ENCODE peak calls at places on chromosomes 5 and 9, in seven cellular contexts. One of them, this sample, is unnamed.

GRCh38 chr5:42360061-42360460 is 63.2 kb upstream of the GHR start:
- DNase-seq in occipital lobe: no peak
- DNase-seq in activated CD4-positive, CD25-positive, alpha-beta regulatory T cell treated with anti-CD3 and anti-CD28 coated beads, Interleukin-2, amount 50 U/mL, for 72 hours: no peak
- DNase-seq in AG04450: no peak
- DNase-seq in activated naive CD4-positive, alpha-beta T cell treated with anti-CD3 and anti-CD28 coated beads for 36 hours: no peak
- DNase-seq in activated CD4-positive, alpha-beta T cell treated with anti-CD3 and anti-CD28 coated beads, Interleukin-2, amount 50 U/mL, for 1 hour: no peak
- DNase-seq in RCC 7860: no peak
- DNase-seq in this sample: no peak

GRCh38 chr9:74066605-74067004 is 430.5 kb upstream of the RORB start:
- DNase-seq in occipital lobe: no peak
- DNase-seq in activated CD4-positive, CD25-positive, alpha-beta regulatory T cell treated with anti-CD3 and anti-CD28 coated beads, Interleukin-2, amount 50 U/mL, for 72 hours: no peak
- DNase-seq in AG04450: no peak
- DNase-seq in activated naive CD4-positive, alpha-beta T cell treated with anti-CD3 and anti-CD28 coated beads for 36 hours: no peak
- DNase-seq in activated CD4-positive, alpha-beta T cell treated with anti-CD3 and anti-CD28 coated beads, Interleukin-2, amount 50 U/mL, for 1 hour: no peak
- DNase-seq in RCC 7860: no peak
- DNase-seq in this sample: no peak

GRCh38 chr9:81492710-81493447 is 196.5 kb downstream of the TLE1 start:
- DNase-seq in occipital lobe: no peak
- DNase-seq in activated CD4-positive, CD25-positive, alpha-beta regulatory T cell treated with anti-CD3 and anti-CD28 coated beads, Interleukin-2, amount 50 U/mL, for 72 hours: no peak
- DNase-seq in AG04450: peak; percentile 98
- DNase-seq in activated naive CD4-positive, alpha-beta T cell treated with anti-CD3 and anti-CD28 coated beads for 36 hours: no peak
- DNase-seq in activated CD4-positive, alpha-beta T cell treated with anti-CD3 and anti-CD28 coated beads, Interleukin-2, amount 50 U/mL, for 1 hour: no peak
- DNase-seq in RCC 7860: peak; percentile 95
- DNase-seq in this sample: no peak

GRCh38 chr9:81613002-81613750 is 76.2 kb downstream of the TLE1 start:
- DNase-seq in occipital lobe: no peak
- DNase-seq in activated CD4-positive, CD25-positive, alpha-beta regulatory T cell treated with anti-CD3 and anti-CD28 coated beads, Interleukin-2, amount 50 U/mL, for 72 hours: no peak
- DNase-seq in AG04450: peak; percentile 90
- DNase-seq in activated naive CD4-positive, alpha-beta T cell treated with anti-CD3 and anti-CD28 coated beads for 36 hours: no peak
- DNase-seq in activated CD4-positive, alpha-beta T cell treated with anti-CD3 and anti-CD28 coated beads, Interleukin-2, amount 50 U/mL, for 1 hour: no peak
- DNase-seq in RCC 7860: no peak
- DNase-seq in this sample: no peak

GRCh38 chr5:6311568-6312501 is 66.5 kb downstream of the MED10 start:
- DNase-seq in occipital lobe: no peak
- DNase-seq in activated CD4-positive, CD25-positive, alpha-beta regulatory T cell treated with anti-CD3 and anti-CD28 coated beads, Interleukin-2, amount 50 U/mL, for 72 hours: no peak
- DNase-seq in AG04450: no peak
- DNase-seq in activated naive CD4-positive, alpha-beta T cell treated with anti-CD3 and anti-CD28 coated beads for 36 hours: no peak
- DNase-seq in activated CD4-positive, alpha-beta T cell treated with anti-CD3 and anti-CD28 coated beads, Interleukin-2, amount 50 U/mL, for 1 hour: no peak
- DNase-seq in RCC 7860: no peak
- DNase-seq in this sample: no peak

GRCh38 chr5:83265318-83265717 is 188.0 kb downstream of the XRCC4 start:
- DNase-seq in occipital lobe: no peak
- DNase-seq in activated CD4-positive, CD25-positive, alpha-beta regulatory T cell treated with anti-CD3 and anti-CD28 coated beads, Interleukin-2, amount 50 U/mL, for 72 hours: no peak
- DNase-seq in AG04450: no peak
- DNase-seq in activated naive CD4-positive, alpha-beta T cell treated with anti-CD3 and anti-CD28 coated beads for 36 hours: no peak
- DNase-seq in activated CD4-positive, alpha-beta T cell treated with anti-CD3 and anti-CD28 coated beads, Interleukin-2, amount 50 U/mL, for 1 hour: no peak
- DNase-seq in RCC 7860: no peak
- DNase-seq in this sample: peak; percentile 38

GRCh38 chr9:71680189-71680983 is 87.9 kb downstream of the CEMIP2 start:
- DNase-seq in occipital lobe: no peak
- DNase-seq in activated CD4-positive, CD25-positive, alpha-beta regulatory T cell treated with anti-CD3 and anti-CD28 coated beads, Interleukin-2, amount 50 U/mL, for 72 hours: no peak
- DNase-seq in AG04450: no peak
- DNase-seq in activated naive CD4-positive, alpha-beta T cell treated with anti-CD3 and anti-CD28 coated beads for 36 hours: no peak
- DNase-seq in activated CD4-positive, alpha-beta T cell treated with anti-CD3 and anti-CD28 coated beads, Interleukin-2, amount 50 U/mL, for 1 hour: no peak
- DNase-seq in RCC 7860: peak; percentile 68
- DNase-seq in this sample: no peak

GRCh38 chr5:81749562-81750307 is 1.2 kb downstream of the SSBP2 start:
- DNase-seq in occipital lobe: peak; percentile 22
- DNase-seq in activated CD4-positive, CD25-positive, alpha-beta regulatory T cell treated with anti-CD3 and anti-CD28 coated beads, Interleukin-2, amount 50 U/mL, for 72 hours: peak; percentile 46
- DNase-seq in AG04450: no peak
- DNase-seq in activated naive CD4-positive, alpha-beta T cell treated with anti-CD3 and anti-CD28 coated beads for 36 hours: peak; percentile 71
- DNase-seq in activated CD4-positive, alpha-beta T cell treated with anti-CD3 and anti-CD28 coated beads, Interleukin-2, amount 50 U/mL, for 1 hour: peak; percentile 45
- DNase-seq in RCC 7860: no peak
- DNase-seq in this sample: peak; percentile 43

GRCh38 chr5:176447538-176447981 is 625 bp upstream of the FAF2 start:
- DNase-seq in occipital lobe: peak; percentile 72
- DNase-seq in activated CD4-positive, CD25-positive, alpha-beta regulatory T cell treated with anti-CD3 and anti-CD28 coated beads, Interleukin-2, amount 50 U/mL, for 72 hours: no peak
- DNase-seq in AG04450: no peak
- DNase-seq in activated naive CD4-positive, alpha-beta T cell treated with anti-CD3 and anti-CD28 coated beads for 36 hours: peak; percentile 41
- DNase-seq in activated CD4-positive, alpha-beta T cell treated with anti-CD3 and anti-CD28 coated beads, Interleukin-2, amount 50 U/mL, for 1 hour: no peak
- DNase-seq in RCC 7860: no peak
- DNase-seq in this sample: no peak

GRCh38 chr9:34654317-34655083 is 2.5 kb downstream of the IL11RA start:
- DNase-seq in occipital lobe: peak; percentile 66
- DNase-seq in activated CD4-positive, CD25-positive, alpha-beta regulatory T cell treated with anti-CD3 and anti-CD28 coated beads, Interleukin-2, amount 50 U/mL, for 72 hours: no peak
- DNase-seq in AG04450: no peak
- DNase-seq in activated naive CD4-positive, alpha-beta T cell treated with anti-CD3 and anti-CD28 coated beads for 36 hours: no peak
- DNase-seq in activated CD4-positive, alpha-beta T cell treated with anti-CD3 and anti-CD28 coated beads, Interleukin-2, amount 50 U/mL, for 1 hour: no peak
- DNase-seq in RCC 7860: no peak
- DNase-seq in this sample: peak; percentile 80

GRCh38 chr5:80204808-80205614 is 50.8 kb downstream of the SERINC5 start:
- DNase-seq in occipital lobe: no peak
- DNase-seq in activated CD4-positive, CD25-positive, alpha-beta regulatory T cell treated with anti-CD3 and anti-CD28 coated beads, Interleukin-2, amount 50 U/mL, for 72 hours: no peak
- DNase-seq in AG04450: no peak
- DNase-seq in activated naive CD4-positive, alpha-beta T cell treated with anti-CD3 and anti-CD28 coated beads for 36 hours: peak; percentile 46
- DNase-seq in activated CD4-positive, alpha-beta T cell treated with anti-CD3 and anti-CD28 coated beads, Interleukin-2, amount 50 U/mL, for 1 hour: no peak
- DNase-seq in RCC 7860: no peak
- DNase-seq in this sample: peak; percentile 50

GRCh38 chr5:58666141-58666540 is 83.3 kb downstream of the RAB3C start:
- DNase-seq in occipital lobe: no peak
- DNase-seq in activated CD4-positive, CD25-positive, alpha-beta regulatory T cell treated with anti-CD3 and anti-CD28 coated beads, Interleukin-2, amount 50 U/mL, for 72 hours: no peak
- DNase-seq in AG04450: no peak
- DNase-seq in activated naive CD4-positive, alpha-beta T cell treated with anti-CD3 and anti-CD28 coated beads for 36 hours: no peak
- DNase-seq in activated CD4-positive, alpha-beta T cell treated with anti-CD3 and anti-CD28 coated beads, Interleukin-2, amount 50 U/mL, for 1 hour: no peak
- DNase-seq in RCC 7860: no peak
- DNase-seq in this sample: no peak

GRCh38 chr9:34518110-34518616 is 4.6 kb downstream of the ENHO start:
- DNase-seq in occipital lobe: no peak
- DNase-seq in activated CD4-positive, CD25-positive, alpha-beta regulatory T cell treated with anti-CD3 and anti-CD28 coated beads, Interleukin-2, amount 50 U/mL, for 72 hours: no peak
- DNase-seq in AG04450: no peak
- DNase-seq in activated naive CD4-positive, alpha-beta T cell treated with anti-CD3 and anti-CD28 coated beads for 36 hours: no peak
- DNase-seq in activated CD4-positive, alpha-beta T cell treated with anti-CD3 and anti-CD28 coated beads, Interleukin-2, amount 50 U/mL, for 1 hour: no peak
- DNase-seq in RCC 7860: no peak
- DNase-seq in this sample: no peak